ENCODE peak calls at places on chromosome X, in six cellular contexts. U is ovary, N is tibial nerve, Q is upper lobe of left lung, R is K562, F is A549. L is an unnamed sample.

GRCh38 chrX:14936561-14936960 is 63.3 kb downstream of the MOSPD2 start:
- DNase-seq in U (no peak), N (no peak), Q (no peak), R (peak), F (peak), L (no peak)

GRCh38 chrX:53398216-53398615 is 24.2 kb downstream of the SMC1A start:
- DNase-seq in U (no peak), N (no peak), Q (no peak), R (no peak), F (no peak), L (no peak)

GRCh38 chrX:41672643-41673042 is 16.1 kb upstream of the GPR34 start:
- DNase-seq in U (no peak), N (no peak), Q (no peak), R (no peak), F (no peak), L (no peak)

GRCh38 chrX:19840899-19841648 is 46.3 kb downstream of the SH3KBP1 start:
- DNase-seq in U (no peak), N (no peak), Q (no peak), R (no peak), F (no peak), L (no peak)

GRCh38 chrX:47190445-47191269 is 3.0 kb upstream of the UBA1 start:
- DNase-seq in U (peak), N (peak), Q (peak), R (peak), F (peak), L (peak)

GRCh38 chrX:119427024-119427794 is 28.1 kb downstream of the SLC25A43 start:
- DNase-seq in U (no peak), N (no peak), Q (no peak), R (peak), F (no peak), L (peak)

GRCh38 chrX:20263474-20263873 is 3.2 kb downstream of the RPS6KA3 start:
- DNase-seq in U (no peak), N (no peak), Q (no peak), R (no peak), F (no peak), L (no peak)

GRCh38 chrX:134171661-134172587 is 65.1 kb upstream of the CCDC160 start:
- DNase-seq in U (peak), N (peak), Q (peak), R (no peak), F (no peak), L (no peak)

GRCh38 chrX:39017062-39017461 is 215.8 kb downstream of the MID1IP1 start:
- DNase-seq in U (no peak), N (no peak), Q (no peak), R (no peak), F (no peak), L (no peak)

GRCh38 chrX:118523920-118524319 is 28.3 kb downstream of the DOCK11 start:
- DNase-seq in U (no peak), N (no peak), Q (no peak), R (no peak), F (no peak), L (no peak)

GRCh38 chrX:1535241-1536041 is 1.5 kb downstream of the P2RY8 start:
- DNase-seq in U (no peak), N (peak), Q (no peak), R (no peak), F (no peak), L (peak)

GRCh38 chrX:9316096-9316495 is 148.8 kb upstream of the TBL1X start:
- DNase-seq in U (no peak), N (no peak), Q (no peak), R (no peak), F (no peak), L (no peak)
- TF ChIP-seq EP300 in U (no peak), N (no peak), Q (no peak), R (no peak), F (no peak), L (peak)

GRCh38 chrX:5415738-5416137 is 812.9 kb downstream of the NLGN4X start:
- DNase-seq in U (no peak), N (no peak), Q (no peak), R (no peak), F (no peak), L (no peak)
- TF ChIP-seq EP300 in U (no peak), N (no peak), Q (no peak), R (no peak), F (no peak), L (no peak)

GRCh38 chrX:132411310-132411977 is 77.4 kb downstream of the MBNL3 start:
- DNase-seq in U (no peak), N (no peak), Q (no peak), R (no peak), F (no peak), L (no peak)
- TF ChIP-seq EP300 in U (no peak), N (no peak), Q (no peak), R (no peak), F (no peak), L (no peak)

GRCh38 chrX:72620550-72621145 is 48.0 kb upstream of the HDAC8 start:
- DNase-seq in U (peak), N (peak), Q (no peak), R (peak), F (peak), L (peak)
- TF ChIP-seq EP300 in U (no peak), N (no peak), Q (no peak), R (no peak), F (peak), L (no peak)

DNA sequence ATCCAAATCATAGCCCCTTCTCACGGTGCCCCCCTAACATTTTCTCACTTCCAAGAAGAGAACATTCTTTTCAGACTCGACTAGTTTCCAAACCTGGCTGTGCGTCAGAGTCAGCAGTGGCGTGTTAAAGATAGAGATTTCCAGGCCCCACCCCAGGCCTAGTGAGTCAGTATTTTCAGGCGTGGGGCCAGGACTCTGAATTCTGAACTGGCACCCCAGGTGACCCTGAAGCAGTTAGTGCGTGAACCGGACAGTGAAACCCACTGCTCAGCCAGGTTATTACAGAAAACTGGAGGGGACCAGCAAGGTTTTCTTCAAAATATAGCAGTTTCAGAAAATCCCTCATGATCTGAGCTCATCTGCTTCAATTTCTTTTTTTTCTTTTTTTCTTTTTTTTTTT is 35.0 kb upstream of the BCOR start:
- DNase-seq in U (peak), N (peak), Q (no peak), R (peak), F (peak), L (peak)
- TF ChIP-seq EP300 in U (no peak), N (no peak), Q (no peak), R (peak), F (no peak), L (no peak)

GRCh38 chrX:101407167-101407747 is 468 bp downstream of the GLA start:
- DNase-seq in U (no peak), N (no peak), Q (no peak), R (no peak), F (no peak), L (no peak)

GRCh38 chrX:101409043-101409442 is 1.0 kb downstream of the HNRNPH2 start:
- DNase-seq in U (no peak), N (no peak), Q (no peak), R (no peak), F (no peak), L (no peak)

GRCh38 chrX:101408530-101408836 is 461 bp downstream of the HNRNPH2 start:
- DNase-seq in U (no peak), N (no peak), Q (no peak), R (peak), F (no peak), L (no peak)

GRCh38 chrX:101410461-101410860 is 2.4 kb downstream of the HNRNPH2 start:
- DNase-seq in U (no peak), N (no peak), Q (no peak), R (no peak), F (no peak), L (no peak)

DNA sequence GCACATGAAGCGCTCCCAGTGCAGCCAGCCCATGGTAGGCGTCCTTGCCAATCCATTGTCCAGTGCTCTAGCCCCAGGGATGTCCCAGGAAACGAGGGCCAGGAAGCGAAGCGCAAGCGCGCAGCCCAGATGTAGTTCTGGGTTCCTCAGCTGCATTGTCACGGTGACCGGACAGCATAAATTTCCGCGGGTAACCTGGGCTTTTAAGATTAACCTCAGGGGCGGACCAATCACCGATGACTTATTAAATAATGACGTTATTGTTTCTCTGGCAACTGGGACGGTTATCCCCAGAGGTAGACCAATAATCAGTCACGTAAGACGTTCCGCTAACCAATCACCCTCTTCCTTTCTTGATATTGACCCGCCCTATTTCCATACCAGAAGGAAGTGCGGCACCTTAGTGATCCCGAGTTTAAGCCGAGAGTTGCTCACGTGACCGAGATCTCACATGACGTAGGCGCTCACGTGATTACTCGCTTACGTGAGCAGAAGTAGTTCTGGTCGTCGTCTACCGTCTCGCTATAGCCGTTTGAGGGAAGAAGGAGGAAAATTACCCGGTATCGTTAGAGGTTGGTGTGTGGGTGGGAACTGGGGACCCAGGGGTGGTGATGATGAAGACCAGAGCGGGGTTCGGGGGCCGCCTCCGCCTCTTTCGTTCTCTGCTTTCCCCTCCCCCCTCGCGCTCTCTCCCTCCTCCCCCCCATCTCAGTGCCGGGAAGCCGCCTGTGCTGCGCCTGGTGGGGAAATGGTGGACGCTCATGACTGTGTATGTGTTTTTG is at the start of the genes GLA and HNRNPH2:
- DNase-seq in U (peak), N (peak), Q (peak), R (peak), F (peak), L (peak)
- TF ChIP-seq EP300 in U (peak), N (peak), Q (peak), R (peak), F (no peak), L (peak)

DNA sequence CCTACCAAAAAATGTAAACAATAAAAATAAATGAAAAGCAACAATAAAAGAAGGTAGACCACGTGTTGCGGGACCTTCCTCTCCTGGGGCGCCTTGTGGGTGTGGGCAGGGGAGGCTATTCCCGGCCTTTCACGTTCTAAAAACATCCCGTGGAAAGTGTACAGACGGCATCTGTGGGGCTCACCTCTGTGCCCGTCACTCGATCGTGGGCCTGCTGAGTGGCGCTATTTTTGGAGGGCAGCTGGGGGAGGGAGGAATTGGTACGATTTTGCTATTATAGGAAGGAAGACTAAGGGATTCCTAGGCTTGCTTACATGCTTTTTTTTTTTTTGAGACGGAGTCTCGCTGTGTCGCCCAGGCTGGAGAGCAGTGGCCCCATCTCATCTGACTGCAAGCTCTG is 13.6 kb upstream of the PPP2R3B start:
- DNase-seq in U (no peak), N (no peak), Q (no peak), R (no peak), F (no peak), L (no peak)
- TF ChIP-seq EP300 in U (no peak), N (no peak), Q (no peak), R (no peak), F (no peak), L (no peak)

GRCh38 chrX:155144926-155145325 is 71.3 kb upstream of the VBP1 start:
- DNase-seq in U (no peak), N (no peak), Q (no peak), R (no peak), F (no peak), L (no peak)
- TF ChIP-seq EP300 in U (no peak), N (no peak), Q (no peak), R (no peak), F (no peak), L (no peak)

L was measured in transverse colon.